ENCODE peak calls at places on chromosomes 13 and 19, in five cellular contexts. One of them, this sample, is unnamed.

GRCh38 chr13:48853381-48854102 is 122.2 kb upstream of the FNDC3A start:
- DNase-seq in cardiac muscle cell: no peak
- DNase-seq in endothelial cell of umbilical vein: peak
- DNase-seq in upper lobe of right lung: no peak
- DNase-seq in tibial nerve: no peak
- DNase-seq in this sample: no peak

GRCh38 chr13:44106231-44107152 is 226.8 kb downstream of the LACC1 start:
- DNase-seq in cardiac muscle cell: no peak
- DNase-seq in endothelial cell of umbilical vein: no peak
- DNase-seq in upper lobe of right lung: no peak
- DNase-seq in tibial nerve: peak
- DNase-seq in this sample: no peak

GRCh38 chr13:97125051-97125809 is 96.9 kb upstream of the MBNL2 start:
- DNase-seq in cardiac muscle cell: peak
- DNase-seq in endothelial cell of umbilical vein: no peak
- DNase-seq in upper lobe of right lung: no peak
- DNase-seq in tibial nerve: peak
- DNase-seq in this sample: no peak

GRCh38 chr19:31538879-31539278 is 189.6 kb upstream of the TSHZ3 start:
- DNase-seq in cardiac muscle cell: no peak
- DNase-seq in endothelial cell of umbilical vein: no peak
- DNase-seq in upper lobe of right lung: no peak
- DNase-seq in tibial nerve: no peak
- DNase-seq in this sample: no peak

GRCh38 chr19:10095622-10095947 is 6.9 kb downstream of the ANGPTL6 start:
- DNase-seq in cardiac muscle cell: no peak
- DNase-seq in endothelial cell of umbilical vein: no peak
- DNase-seq in upper lobe of right lung: no peak
- DNase-seq in tibial nerve: no peak
- DNase-seq in this sample: no peak

GRCh38 chr13:47831265-47831664 is 169.8 kb downstream of the SUCLA2 start:
- DNase-seq in cardiac muscle cell: no peak
- DNase-seq in endothelial cell of umbilical vein: no peak
- DNase-seq in upper lobe of right lung: no peak
- DNase-seq in tibial nerve: no peak
- DNase-seq in this sample: no peak

GRCh38 chr13:99432637-99433542 is 68.4 kb upstream of the TM9SF2 start:
- DNase-seq in cardiac muscle cell: peak
- DNase-seq in endothelial cell of umbilical vein: peak
- DNase-seq in upper lobe of right lung: peak
- DNase-seq in tibial nerve: peak
- DNase-seq in this sample: peak

GRCh38 chr13:22278336-22278929 is 607.6 kb downstream of the FGF9 start:
- DNase-seq in cardiac muscle cell: peak
- DNase-seq in endothelial cell of umbilical vein: no peak
- DNase-seq in upper lobe of right lung: no peak
- DNase-seq in tibial nerve: peak
- DNase-seq in this sample: peak

GRCh38 chr13:40466271-40466670 is 200.2 kb downstream of the FOXO1 start:
- DNase-seq in cardiac muscle cell: no peak
- DNase-seq in endothelial cell of umbilical vein: no peak
- DNase-seq in upper lobe of right lung: no peak
- DNase-seq in tibial nerve: no peak
- DNase-seq in this sample: no peak

GRCh38 chr13:113854238-113855011 is 9.5 kb downstream of the GAS6 start:
- DNase-seq in cardiac muscle cell: no peak
- DNase-seq in endothelial cell of umbilical vein: no peak
- DNase-seq in upper lobe of right lung: no peak
- DNase-seq in tibial nerve: peak
- DNase-seq in this sample: no peak

GRCh38 chr13:96947343-96947910 is 46.8 kb downstream of the OXGR1 start:
- DNase-seq in cardiac muscle cell: no peak
- DNase-seq in endothelial cell of umbilical vein: no peak
- DNase-seq in upper lobe of right lung: no peak
- DNase-seq in tibial nerve: no peak
- DNase-seq in this sample: no peak

GRCh38 chr13:45385320-45385719 is 32.9 kb downstream of the SLC25A30 start:
- DNase-seq in cardiac muscle cell: no peak
- DNase-seq in endothelial cell of umbilical vein: no peak
- DNase-seq in upper lobe of right lung: no peak
- DNase-seq in tibial nerve: no peak
- DNase-seq in this sample: no peak

GRCh38 chr13:45381196-45381595 is 37.0 kb downstream of the SLC25A30 start:
- DNase-seq in cardiac muscle cell: no peak
- DNase-seq in endothelial cell of umbilical vein: no peak
- DNase-seq in upper lobe of right lung: no peak
- DNase-seq in tibial nerve: no peak
- DNase-seq in this sample: no peak

GRCh38 chr13:45385912-45386311 is 32.3 kb downstream of the SLC25A30 start:
- DNase-seq in cardiac muscle cell: no peak
- DNase-seq in endothelial cell of umbilical vein: no peak
- DNase-seq in upper lobe of right lung: no peak
- DNase-seq in tibial nerve: no peak
- DNase-seq in this sample: no peak

DNA sequence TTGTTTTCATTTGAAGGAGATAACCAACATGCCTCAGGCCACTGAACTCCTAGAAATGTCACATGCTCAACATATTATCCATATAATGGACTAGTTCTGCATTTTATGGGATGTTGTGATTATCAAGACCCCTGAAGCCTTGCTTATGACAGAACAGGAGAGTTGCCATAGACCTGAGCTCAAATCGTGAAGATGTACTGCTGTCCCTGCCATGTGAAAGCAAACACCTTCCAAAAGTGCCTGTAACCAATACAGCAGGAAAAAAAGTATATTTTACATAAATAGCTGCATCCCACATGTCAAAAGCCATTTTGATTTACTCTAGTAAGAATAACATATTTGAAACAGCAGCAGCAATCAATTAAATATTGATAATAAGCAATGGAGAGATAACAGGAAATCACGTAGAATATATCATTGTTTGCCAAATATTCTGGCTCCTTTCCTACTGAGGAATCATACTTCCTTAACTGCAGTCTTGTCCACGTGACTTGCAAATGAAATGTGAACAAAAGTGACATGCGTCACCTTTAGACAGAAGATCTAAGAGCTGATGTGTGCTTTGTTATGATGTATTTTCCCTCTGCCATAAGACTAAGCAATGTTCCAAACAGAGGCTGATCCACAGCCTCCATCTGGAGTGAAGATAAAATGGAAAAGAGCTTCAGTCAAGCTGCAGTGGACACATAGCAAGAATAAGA is 33.5 kb downstream of the SLC25A30 start:
- DNase-seq in cardiac muscle cell: no peak
- DNase-seq in endothelial cell of umbilical vein: no peak
- DNase-seq in upper lobe of right lung: no peak
- DNase-seq in tibial nerve: no peak
- DNase-seq in this sample: no peak
- H3K27ac ChIP-seq in cardiac muscle cell: no peak
- H3K27ac ChIP-seq in endothelial cell of umbilical vein: no peak
- H3K27ac ChIP-seq in upper lobe of right lung: no peak
- H3K27ac ChIP-seq in tibial nerve: no peak
- H3K27ac ChIP-seq in this sample: no peak

GRCh38 chr19:18896421-18896841 is 473 bp upstream of the CERS1 start:
- DNase-seq in cardiac muscle cell: peak
- DNase-seq in endothelial cell of umbilical vein: no peak
- DNase-seq in upper lobe of right lung: no peak
- DNase-seq in tibial nerve: no peak
- DNase-seq in this sample: no peak
- H3K4me3 ChIP-seq in cardiac muscle cell: peak
- H3K4me3 ChIP-seq in endothelial cell of umbilical vein: no peak
- H3K4me3 ChIP-seq in upper lobe of right lung: no peak
- H3K4me3 ChIP-seq in tibial nerve: peak
- H3K4me3 ChIP-seq in this sample: no peak

GRCh38 chr19:3346677-3347353 is 19.6 kb upstream of the NFIC start:
- DNase-seq in cardiac muscle cell: no peak
- DNase-seq in endothelial cell of umbilical vein: no peak
- DNase-seq in upper lobe of right lung: peak
- DNase-seq in tibial nerve: peak
- DNase-seq in this sample: no peak
- H3K27ac ChIP-seq in cardiac muscle cell: no peak
- H3K27ac ChIP-seq in endothelial cell of umbilical vein: no peak
- H3K27ac ChIP-seq in upper lobe of right lung: peak
- H3K27ac ChIP-seq in tibial nerve: peak
- H3K27ac ChIP-seq in this sample: no peak

GRCh38 chr13:30395192-30396158 is 26.8 kb upstream of the UBE2L5 start:
- DNase-seq in cardiac muscle cell: peak
- DNase-seq in endothelial cell of umbilical vein: peak
- DNase-seq in upper lobe of right lung: peak
- DNase-seq in tibial nerve: peak
- DNase-seq in this sample: peak
- H3K4me3 ChIP-seq in cardiac muscle cell: peak
- H3K4me3 ChIP-seq in endothelial cell of umbilical vein: peak
- H3K4me3 ChIP-seq in upper lobe of right lung: peak
- H3K4me3 ChIP-seq in tibial nerve: peak
- H3K4me3 ChIP-seq in this sample: peak

GRCh38 chr19:2043864-2044708 is 7.0 kb downstream of the MKNK2 start:
- DNase-seq in cardiac muscle cell: no peak
- DNase-seq in endothelial cell of umbilical vein: no peak
- DNase-seq in upper lobe of right lung: no peak
- DNase-seq in tibial nerve: no peak
- DNase-seq in this sample: no peak
- H3K27ac ChIP-seq in cardiac muscle cell: peak
- H3K27ac ChIP-seq in endothelial cell of umbilical vein: no peak
- H3K27ac ChIP-seq in upper lobe of right lung: peak
- H3K27ac ChIP-seq in tibial nerve: peak
- H3K27ac ChIP-seq in this sample: peak

GRCh38 chr19:46014534-46014933 is 8.3 kb downstream of the PGLYRP1 start:
- DNase-seq in cardiac muscle cell: no peak
- DNase-seq in endothelial cell of umbilical vein: no peak
- DNase-seq in upper lobe of right lung: no peak
- DNase-seq in tibial nerve: no peak
- DNase-seq in this sample: no peak

GRCh38 chr19:46015080-46015960 is 7.5 kb downstream of the PGLYRP1 start:
- DNase-seq in cardiac muscle cell: peak
- DNase-seq in endothelial cell of umbilical vein: peak
- DNase-seq in upper lobe of right lung: peak
- DNase-seq in tibial nerve: no peak
- DNase-seq in this sample: peak

GRCh38 chr19:46006411-46006810 is 11.1 kb downstream of the CCDC61 start:
- DNase-seq in cardiac muscle cell: no peak
- DNase-seq in endothelial cell of umbilical vein: no peak
- DNase-seq in upper lobe of right lung: no peak
- DNase-seq in tibial nerve: no peak
- DNase-seq in this sample: no peak

GRCh38 chr19:46009530-46010510 is 13.0 kb downstream of the PGLYRP1 start:
- DNase-seq in cardiac muscle cell: peak
- DNase-seq in endothelial cell of umbilical vein: peak
- DNase-seq in upper lobe of right lung: peak
- DNase-seq in tibial nerve: peak
- DNase-seq in this sample: peak
- H3K4me3 ChIP-seq in cardiac muscle cell: no peak
- H3K4me3 ChIP-seq in endothelial cell of umbilical vein: no peak
- H3K4me3 ChIP-seq in upper lobe of right lung: no peak
- H3K4me3 ChIP-seq in tibial nerve: no peak
- H3K4me3 ChIP-seq in this sample: no peak